ENCODE peak calls at places on chromosomes 16 and 17, in nine cellular contexts. X is EH; T is hippocampal formation; V is HuH-7; L is kidney tubule cell; C is GM18507; B is effector CD4-positive, alpha-beta T cell; A is SJCRH30; R is T-cell. O is an unnamed sample.

GRCh38 chr16:27973678-27974077 is 89.8 kb downstream of the GSG1L start:
- DNase-seq in X (no peak), T (no peak), V (peak), L (no peak), C (no peak), B (no peak), A (peak), R (no peak), O (no peak)

GRCh38 chr16:73878616-73879015 is 418.0 kb upstream of the PSMD7 start:
- DNase-seq in X (peak), T (peak), V (peak), L (peak), C (no peak), B (no peak), A (peak), R (no peak), O (no peak)

GRCh38 chr17:1553354-1554266 is 9.0 kb downstream of the PITPNA start:
- DNase-seq in X (no peak), T (no peak), V (no peak), L (no peak), C (no peak), B (no peak), A (no peak), R (no peak), O (no peak)

GRCh38 chr16:19517424-19518089 is 4.3 kb downstream of the GDE1 start:
- DNase-seq in X (peak), T (no peak), V (no peak), L (peak), C (no peak), B (no peak), A (no peak), R (no peak), O (no peak)

GRCh38 chr17:3030096-3030495 is 33.3 kb downstream of the OR1D5 start:
- DNase-seq in X (peak), T (no peak), V (no peak), L (no peak), C (no peak), B (no peak), A (no peak), R (no peak), O (no peak)

GRCh38 chr17:2063306-2064146 is 8.6 kb downstream of the HIC1 start:
- DNase-seq in X (peak), T (no peak), V (no peak), L (no peak), C (no peak), B (no peak), A (no peak), R (no peak), O (no peak)

GRCh38 chr17:68497885-68498319 is 14.3 kb upstream of the PRKAR1A start:
- DNase-seq in X (no peak), T (no peak), V (no peak), L (no peak), C (peak), B (no peak), A (no peak), R (no peak), O (peak)

GRCh38 chr16:57025941-57026777 is 36.8 kb downstream of the NLRC5 start:
- DNase-seq in X (no peak), T (no peak), V (no peak), L (no peak), C (no peak), B (no peak), A (no peak), R (no peak), O (no peak)

GRCh38 chr17:48841395-48841831 is 10.6 kb downstream of the CALCOCO2 start:
- DNase-seq in X (peak), T (peak), V (no peak), L (peak), C (peak), B (no peak), A (no peak), R (no peak), O (no peak)